ENCODE peak calls at places on chromosomes 2 and 18, in four cellular contexts. B is Peyer's patch; M is stimulated activated CD8-positive, alpha-beta memory T cell treated with anti-CD3 and anti-CD28 coated beads, Interleukin-15, amount 100 ng/mL, for 24 hours; R is GM23248. A is an unnamed sample.

GRCh38 chr2:49616800-49617199 is 462.5 kb upstream of the FSHR start:
- DNase-seq in B (no peak), M (no peak), R (peak; percentile 12), A (peak; percentile 7)

GRCh38 chr2:39725401-39725800 is 53.7 kb downstream of the THUMPD2 start:
- DNase-seq in B (no peak), M (no peak), R (peak; percentile 54), A (peak; percentile 52)

GRCh38 chr18:10420561-10421352 is 33.7 kb upstream of the APCDD1 start:
- DNase-seq in B (no peak), M (no peak), R (peak; percentile 77), A (peak; percentile 91)

GRCh38 chr2:188628989-188629889 is 337.6 kb downstream of the GULP1 start:
- DNase-seq in B (no peak), M (no peak), R (peak; percentile 89), A (peak; percentile 99)

GRCh38 chr2:37343537-37344434 is 644 bp upstream of the QPCT start:
- DNase-seq in B (no peak), M (no peak), R (peak; percentile 85), A (peak; percentile 64)

GRCh38 chr2:71064754-71065621 is 3.5 kb upstream of the NAGK start:
- DNase-seq in B (peak; percentile 59), M (no peak), R (peak; percentile 42), A (no peak)

GRCh38 chr2:143686585-143687164 is 557.5 kb downstream of the ARHGAP15 start:
- DNase-seq in B (no peak), M (no peak), R (peak; percentile 60), A (peak; percentile 46)

GRCh38 chr2:111100765-111101162 is 19.9 kb upstream of the BCL2L11 start:
- DNase-seq in B (no peak), M (no peak), R (no peak), A (peak; percentile 90)